ENCODE peak calls at places on chromosomes 11 and 22, in six cellular contexts. B, H, M, U, Z and Y are unnamed samples.

GRCh38 chr11:66881436-66881835 is 24.6 kb downstream of the LRFN4 start:
- DNase-seq in B (no peak), H (no peak), U (no peak), Z (no peak), M (no peak), Y (no peak)

GRCh38 chr11:19382131-19382611 is 141.4 kb upstream of the E2F8 start:
- DNase-seq in U (no peak), M (no peak), Z (no peak), H (no peak), B (no peak), Y (no peak)

GRCh38 chr22:39175127-39176066 is 22.9 kb upstream of the CBX7 start:
- DNase-seq in H (no peak), M (no peak), U (no peak), Z (no peak), B (no peak), Y (no peak)

GRCh38 chr11:88801484-88802123 is 264.2 kb downstream of the GRM5 start:
- DNase-seq in M (no peak), U (no peak), B (no peak), H (no peak), Z (no peak), Y (no peak)

GRCh38 chr22:40235418-40235817 is 57.7 kb downstream of the TNRC6B start:
- DNase-seq in Z (no peak), H (no peak), B (no peak), U (no peak), M (no peak), Y (no peak)

GRCh38 chr11:69908511-69909220 is 89.5 kb upstream of the FGF3 start:
- DNase-seq in U (no peak), B (no peak), Z (no peak), H (no peak), M (no peak), Y (no peak)

GRCh38 chr11:21142007-21142406 is 472.6 kb downstream of the NELL1 start:
- DNase-seq in B (no peak), M (no peak), H (no peak), Z (no peak), U (no peak), Y (no peak)

GRCh38 chr11:75527938-75528845 is 2.5 kb upstream of the GDPD5 start:
- DNase-seq in Z (no peak), H (no peak), B (no peak), U (no peak), M (no peak), Y (no peak)

GRCh38 chr11:22042081-22042480 is 150.8 kb upstream of the ANO5 start:
- DNase-seq in U (no peak), M (no peak), Z (no peak), B (no peak), H (no peak), Y (no peak)

GRCh38 chr22:19933328-19934241 is 8.0 kb upstream of the COMT start:
- DNase-seq in H (no peak), M (no peak), B (no peak), Z (no peak), U (no peak), Y (no peak)

GRCh38 chr11:8040921-8041285 is 40.1 kb upstream of the TUB start:
- DNase-seq in Z (no peak), H (no peak), U (no peak), M (no peak), B (no peak), Y (no peak)

GRCh38 chr11:105524286-105524685 is 85.6 kb upstream of the GRIA4 start:
- DNase-seq in Z (peak), H (no peak), U (no peak), M (no peak), B (no peak), Y (no peak)

GRCh38 chr22:24973867-24974266 is 21.4 kb downstream of the KIAA1671 start:
- DNase-seq in Z (no peak), H (no peak), M (no peak), B (no peak), U (no peak), Y (no peak)

GRCh38 chr11:66559141-66559861 is 9.1 kb downstream of the CTSF start:
- DNase-seq in B (no peak), M (no peak), H (no peak), Z (no peak), U (peak), Y (no peak)